ENCODE peak calls at places on chromosomes 1 and 21, in four cellular contexts. N is esophagus muscularis mucosa, A is sigmoid colon, E is transverse colon. R is an unnamed sample.
A peak's percentile ranks its signal among the peaks of the same experiment; 100 is the strongest.

GRCh38 chr1:19452221-19452663 is 33.1 kb downstream of the CAPZB start:
- DNase-seq in E (no peak), N (no peak), A (no peak), R (no peak)

GRCh38 chr1:4344065-4344753 is 310.2 kb upstream of the AJAP1 start:
- DNase-seq in E (no peak), A (no peak), N (no peak), R (peak; percentile 39)

GRCh38 chr1:159005676-159006075 is 4.0 kb upstream of the IFI16 start:
- DNase-seq in E (no peak), A (no peak), N (no peak), R (peak; percentile 81)

GRCh38 chr1:187396226-187396625 is 567.5 kb downstream of the PLA2G4A start:
- DNase-seq in A (no peak), E (no peak), N (no peak), R (no peak)

GRCh38 chr1:70874826-70875225 is 172.8 kb downstream of the PTGER3 start:
- DNase-seq in E (no peak), N (no peak), A (no peak), R (no peak)

GRCh38 chr1:79716481-79716880 is 710.0 kb upstream of the ADGRL4 start:
- DNase-seq in A (no peak), E (no peak), N (no peak), R (no peak)

GRCh38 chr1:100423832-100424337 is 71.6 kb downstream of the CDC14A start:
- DNase-seq in A (no peak), N (no peak), E (no peak), R (no peak)

GRCh38 chr1:3495776-3496745 is 41.6 kb downstream of the ARHGEF16 start:
- DNase-seq in N (no peak), E (no peak), A (no peak), R (no peak)

GRCh38 chr1:41322835-41323234 is 38.4 kb upstream of the FOXO6 start:
- DNase-seq in N (peak; percentile 81), A (no peak), E (peak; percentile 56), R (no peak)

GRCh38 chr1:6086762-6087401 is 41.2 kb downstream of the KCNAB2 start:
- DNase-seq in N (no peak), E (no peak), A (no peak), R (no peak)

GRCh38 chr1:54384921-54385726 is 21.1 kb downstream of the SSBP3 start:
- DNase-seq in N (no peak), A (no peak), E (no peak), R (no peak)

GRCh38 chr1:93414749-93415148 is 33.2 kb upstream of the FNBP1L start:
- DNase-seq in E (no peak), A (no peak), N (no peak), R (no peak)

GRCh38 chr1:12386130-12386529 is 156.3 kb downstream of the VPS13D start:
- DNase-seq in E (no peak), A (no peak), N (no peak), R (no peak)

GRCh38 chr1:47893412-47893811 is 103.8 kb downstream of the TRABD2B start:
- DNase-seq in A (no peak), E (no peak), N (no peak), R (no peak)

GRCh38 chr1:234780531-234781162 is 170.7 kb upstream of the IRF2BP2 start:
- DNase-seq in A (no peak), E (no peak), N (peak; percentile 96), R (peak; percentile 80)

GRCh38 chr1:27705545-27705944 is 20.2 kb upstream of the FAM76A start:
- DNase-seq in N (no peak), A (no peak), E (no peak), R (no peak)

GRCh38 chr1:180116964-180117763 is 37.5 kb upstream of the QSOX1 start:
- DNase-seq in A (no peak), E (no peak), N (no peak), R (no peak)

GRCh38 chr1:218209351-218209861 is 75.7 kb upstream of the RRP15 start:
- DNase-seq in E (no peak), N (no peak), A (no peak), R (no peak)

GRCh38 chr1:36966242-36966641 is 68.1 kb downstream of the GRIK3 start:
- DNase-seq in A (no peak), E (no peak), N (no peak), R (no peak)

GRCh38 chr1:68600049-68600661 is 103.3 kb upstream of the DEPDC1 start:
- DNase-seq in E (no peak), N (no peak), A (no peak), R (no peak)

GRCh38 chr21:32940079-32941014 is 85.4 kb upstream of the OLIG2 start:
- DNase-seq in E (peak; percentile 41), N (no peak), A (no peak), R (no peak)

GRCh38 chr1:19032413-19032695 is 75.9 kb upstream of the IFFO2 start:
- DNase-seq in A (no peak), N (no peak), E (no peak), R (no peak)

GRCh38 chr1:231241751-231242150 is 739 bp downstream of the GNPAT start:
- DNase-seq in N (no peak), A (no peak), E (peak; percentile 43), R (no peak)

GRCh38 chr1:110612060-110612745 is 6.0 kb upstream of the KCNA2 start:
- DNase-seq in A (no peak), N (no peak), E (no peak), R (no peak)

GRCh38 chr1:41333146-41333784 is 28.0 kb upstream of the FOXO6 start:
- DNase-seq in A (no peak), N (peak; percentile 66), E (no peak), R (no peak)

GRCh38 chr1:202861420-202862121 is 27.4 kb downstream of the RABIF start:
- DNase-seq in E (peak; percentile 94), A (peak; percentile 96), N (peak; percentile 96), R (peak; percentile 96)
- TF ChIP-seq POLR2A in E (peak; percentile 64), A (peak; percentile 23), N (no peak), R (no peak)

GRCh38 chr1:86378813-86379212 is 17.3 kb downstream of the ODF2L start:
- DNase-seq in E (no peak), A (no peak), N (no peak), R (no peak)

GRCh38 chr1:86381223-86381622 is 14.9 kb downstream of the ODF2L start:
- DNase-seq in E (no peak), N (no peak), A (no peak), R (no peak)

GRCh38 chr1:86380257-86380861 is 15.8 kb downstream of the ODF2L start:
- DNase-seq in N (no peak), E (no peak), A (no peak), R (no peak)

GRCh38 chr1:86388228-86388627 is 7.9 kb downstream of the ODF2L start:
- DNase-seq in A (no peak), N (no peak), E (no peak), R (no peak)

GRCh38 chr1:86382878-86383277 is 13.2 kb downstream of the ODF2L start:
- DNase-seq in N (no peak), A (no peak), E (no peak), R (no peak)
- H3K27ac ChIP-seq in N (no peak overlapping the region), A (no peak overlapping the region), E (peak overlapping the region; percentile 17), R (peak overlapping the region; percentile 7)

GRCh38 chr1:66685670-66686069 is 66.6 kb upstream of the DYNLT5 start:
- DNase-seq in A (no peak), E (no peak), N (no peak), R (no peak)
- TF ChIP-seq CTCF in A (no peak), E (no peak), N (no peak), R (no peak)

GRCh38 chr1:39491146-39491921 is at the start of gene BMP8A:
- DNase-seq in A (peak; percentile 75), N (no peak), E (peak; percentile 83), R (peak; percentile 92)
- TF ChIP-seq POLR2A in A (no peak), N (no peak), E (no peak), R (no peak)

DNA sequence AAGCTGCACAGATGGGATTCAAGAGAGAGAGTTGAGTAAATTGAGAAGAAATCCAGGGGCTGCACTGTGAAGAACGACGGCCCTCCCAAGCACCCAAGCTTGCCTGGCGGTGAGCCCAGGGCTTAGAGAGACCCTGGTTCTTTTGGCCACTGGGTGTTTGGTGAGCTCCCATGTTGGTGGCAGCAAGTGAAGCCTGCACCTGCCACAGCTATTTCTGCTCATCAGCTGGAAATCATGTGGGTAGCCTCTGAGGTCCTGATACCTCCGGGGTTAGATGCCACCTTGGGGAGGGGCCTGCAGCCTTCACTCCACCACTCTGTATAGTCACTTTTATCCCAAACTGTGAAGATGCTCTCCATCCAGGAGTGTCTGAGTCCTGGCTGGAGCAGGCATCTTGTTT is 6.1 kb upstream of the BTG2 start:
- DNase-seq in E (peak; percentile 63), A (no peak), N (no peak), R (peak; percentile 79)
- H3K27ac ChIP-seq in E (no peak overlapping the region), A (no peak overlapping the region), N (no peak overlapping the region), R (peak overlapping the region; percentile 73)

GRCh38 chr1:201470581-201470980 is 1.6 kb upstream of the PHLDA3 start:
- DNase-seq in E (no peak), N (no peak), A (no peak), R (no peak)
- TF ChIP-seq CTCF in E (no peak), N (no peak), A (no peak), R (no peak)

DNA sequence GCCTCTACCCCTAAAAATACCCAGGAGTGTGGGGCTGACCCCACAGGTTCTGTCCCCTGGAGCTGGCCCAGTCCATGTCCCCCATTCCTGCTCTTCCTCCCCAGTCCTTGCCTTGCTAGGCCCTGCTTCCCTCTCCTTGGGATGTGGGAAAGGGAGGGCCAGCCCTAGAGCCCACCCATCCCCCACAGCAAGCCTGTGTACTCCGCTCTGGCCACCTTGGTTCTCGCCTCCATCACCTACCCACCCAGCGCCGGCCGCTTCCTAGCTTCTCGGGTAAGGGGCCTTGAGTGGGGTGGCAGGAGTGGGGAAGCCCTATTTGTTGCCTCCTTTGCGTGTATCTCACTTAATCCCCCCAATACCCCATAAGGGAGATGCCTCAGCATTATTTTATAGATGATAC is 6.7 kb downstream of the CLCNKB start:
- DNase-seq in E (no peak), N (no peak), A (no peak), R (no peak)
- TF ChIP-seq POLR2A in E (no peak), N (no peak), A (no peak), R (no peak)

GRCh38 chr21:34571994-34572393 is 42.9 kb downstream of the RCAN1 start:
- DNase-seq in A (no peak), E (no peak), N (no peak), R (no peak)
- H3K27ac ChIP-seq in A (no peak overlapping the region), E (no peak overlapping the region), N (no peak overlapping the region), R (no peak overlapping the region)

DNA sequence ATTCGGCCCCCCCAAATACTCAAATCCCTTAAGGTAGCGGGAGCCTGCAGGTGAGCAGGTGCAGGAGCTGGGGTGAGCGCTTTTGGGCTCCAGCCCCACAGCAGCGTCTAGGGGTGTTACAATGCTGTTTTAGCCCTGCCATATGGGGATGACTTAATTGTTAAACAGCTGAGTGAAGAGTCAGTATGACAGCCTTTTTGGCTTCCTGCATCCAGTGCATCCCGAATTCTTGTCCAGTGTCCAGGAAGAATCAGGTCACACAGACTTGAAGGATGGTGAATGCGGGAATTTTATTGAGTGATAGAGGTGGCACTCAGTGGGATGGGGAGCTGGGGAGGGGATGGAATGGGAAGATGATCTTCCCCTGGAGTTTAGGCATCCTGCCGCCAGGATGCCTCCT is 30.4 kb upstream of the HHAT start:
- DNase-seq in E (no peak), A (no peak), N (no peak), R (no peak)
- TF ChIP-seq CTCF in E (no peak), A (no peak), N (no peak), R (no peak)